ENCODE peak calls at places on chromosomes 12 and 14, in five cellular contexts. D is adrenal gland, U is cardiac muscle cell, L is BE2C, B is left ventricle myocardium inferior. J is an unnamed sample.

GRCh38 chr12:115680967-115681366 is 596.5 kb downstream of the MED13L start:
- DNase-seq in D (no peak), U (no peak), L (no peak), B (no peak), J (no peak)

GRCh38 chr12:11446372-11446771 is 51.0 kb upstream of the PRB2 start:
- DNase-seq in D (no peak), U (no peak), L (no peak), B (no peak), J (no peak)

GRCh38 chr14:81001447-81001846 is 46.0 kb downstream of the TSHR start:
- DNase-seq in D (no peak), U (no peak), L (no peak), B (no peak), J (no peak)

GRCh38 chr14:43360239-43360638 is 1146.8 kb downstream of the FSCB start:
- DNase-seq in D (no peak), U (no peak), L (no peak), B (no peak), J (no peak)

GRCh38 chr14:37585101-37585479 is 10.0 kb downstream of the FOXA1 start:
- DNase-seq in D (no peak), U (no peak), L (no peak), B (no peak), J (peak; percentile 76)

GRCh38 chr12:85627584-85627983 is 208.6 kb downstream of the RASSF9 start:
- DNase-seq in D (no peak), U (peak; percentile 56), L (no peak), B (no peak), J (no peak)

GRCh38 chr12:53221203-53222076 is 10.6 kb downstream of the RARG start:
- DNase-seq in D (peak; percentile 70), U (peak; percentile 73), L (peak; percentile 73), B (peak; percentile 81), J (peak; percentile 96)

GRCh38 chr12:34033628-34034296 is 11.5 kb downstream of the ALG10 start:
- DNase-seq in D (no peak), U (peak; percentile 46), L (no peak), B (no peak), J (no peak)

GRCh38 chr12:120234643-120235368 is 30.7 kb downstream of the PXN start:
- DNase-seq in D (peak; percentile 97), U (peak; percentile 94), L (peak; percentile 45), B (peak; percentile 86), J (peak; percentile 92)

GRCh38 chr12:81819991-81820633 is 61.0 kb upstream of the PPFIA2 start:
- DNase-seq in D (no peak), U (peak; percentile 55), L (no peak), B (no peak), J (no peak)

GRCh38 chr14:100103261-100104005 is 38.2 kb downstream of the EVL start:
- DNase-seq in D (peak; percentile 41), U (peak; percentile 82), L (no peak), B (peak; percentile 41), J (no peak)

GRCh38 chr12:114691196-114691595 is 7.2 kb upstream of the TBX3 start:
- DNase-seq in D (peak; percentile 66), U (no peak), L (no peak), B (no peak), J (peak; percentile 49)

GRCh38 chr12:114895081-114895480 is 211.1 kb upstream of the TBX3 start:
- DNase-seq in D (no peak), U (no peak), L (no peak), B (no peak), J (peak; percentile 31)

GRCh38 chr12:132178801-132179401 is 34.6 kb downstream of the NOC4L start:
- DNase-seq in D (no peak), U (no peak), L (no peak), B (no peak), J (no peak)

GRCh38 chr14:37655418-37655817 is 60.0 kb downstream of the TTC6 start:
- DNase-seq in D (no peak), U (no peak), L (no peak), B (no peak), J (no peak)

GRCh38 chr14:55180006-55180405 is 11.4 kb downstream of the DLGAP5 start:
- DNase-seq in D (no peak), U (no peak), L (no peak), B (no peak), J (no peak)

GRCh38 chr12:88579572-88579940 is 715 bp downstream of the KITLG start:
- DNase-seq in D (no peak), U (peak; percentile 54), L (peak; percentile 16), B (peak; percentile 42), J (peak; percentile 78)

DNA sequence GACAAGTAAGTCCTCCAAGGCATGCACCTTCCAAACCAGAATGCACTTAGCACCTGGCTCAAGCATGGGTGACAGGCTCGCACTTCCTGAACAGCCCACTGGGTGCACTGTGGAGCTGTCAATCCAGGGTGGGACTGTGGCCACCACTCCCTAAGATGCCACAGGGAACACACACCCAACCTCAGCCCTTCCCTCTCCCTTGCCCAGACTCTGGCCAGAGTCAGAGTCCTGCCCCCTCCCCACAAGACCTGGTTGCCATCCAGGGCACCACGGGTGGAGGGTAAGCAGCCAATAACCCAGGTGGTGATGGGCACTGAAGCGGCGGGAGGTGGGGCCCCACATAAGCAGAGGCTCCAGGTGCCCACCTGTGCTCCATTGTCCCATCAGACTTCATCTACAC is 160.6 kb downstream of the MYRFL start:
- DNase-seq in D (no peak), U (no peak), L (peak; percentile 58), B (no peak), J (peak; percentile 91)
- TF ChIP-seq CTCF in D (no peak), U (peak; percentile 18), L (peak; percentile 62), B (peak; percentile 15), J (peak; percentile 70)

GRCh38 chr12:124461851-124462623 is 105.4 kb downstream of the NCOR2 start:
- DNase-seq in D (no peak), U (no peak), L (no peak), B (no peak), J (no peak)

GRCh38 chr12:124460771-124461170 is 106.6 kb downstream of the NCOR2 start:
- DNase-seq in D (no peak), U (no peak), L (no peak), B (no peak), J (no peak)

GRCh38 chr12:124459852-124460645 is 107.4 kb downstream of the NCOR2 start:
- DNase-seq in D (no peak), U (no peak), L (no peak), B (no peak), J (no peak)

GRCh38 chr12:124458992-124459851 is 108.2 kb downstream of the NCOR2 start:
- DNase-seq in D (no peak), U (no peak), L (no peak), B (no peak), J (no peak)

DNA sequence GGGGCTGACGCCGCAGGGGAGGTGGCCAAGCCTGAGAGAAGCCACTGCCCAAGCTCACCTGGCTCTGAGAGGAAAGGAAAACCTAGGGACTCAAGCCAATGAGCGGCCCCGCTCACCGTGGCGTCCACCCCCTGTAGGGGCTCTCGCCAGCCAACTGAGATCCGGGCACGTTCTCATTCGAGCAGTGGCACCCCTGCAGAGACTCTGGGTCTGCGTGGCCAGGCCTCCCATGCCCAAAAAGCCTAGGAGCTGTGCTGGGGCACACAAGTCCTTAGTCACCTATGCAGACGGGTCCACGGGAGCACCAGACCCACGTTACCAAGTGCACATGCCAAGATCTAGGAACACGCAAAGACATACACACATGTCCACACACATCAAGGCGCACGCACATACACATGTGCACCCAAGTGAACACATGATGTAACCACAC is 106.2 kb downstream of the NCOR2 start:
- DNase-seq in D (no peak), U (no peak), L (no peak), B (no peak), J (no peak)
- H3K4me1 ChIP-seq in D (peaks cover 28% of the 10 kb centered on the region), U (no peaks in the 10 kb centered on the region), L (peaks cover 13% of the 10 kb centered on the region), B (peaks cover 47% of the 10 kb centered on the region), J (no peaks in the 10 kb centered on the region)

GRCh38 chr14:63205850-63206249 is 1.6 kb downstream of the RHOJ start:
- DNase-seq in D (no peak), U (peak; percentile 46), L (no peak), B (no peak), J (no peak)

GRCh38 chr14:63203618-63204406 is 431 bp upstream of the RHOJ start:
- DNase-seq in D (peak; percentile 60), U (peak; percentile 99), L (peak; percentile 32), B (peak; percentile 79), J (peak; percentile 87)

GRCh38 chr14:63203015-63203414 is 1.2 kb upstream of the RHOJ start:
- DNase-seq in D (no peak), U (no peak), L (no peak), B (no peak), J (no peak)

GRCh38 chr14:63205281-63205575 is 985 bp downstream of the RHOJ start:
- DNase-seq in D (no peak), U (peak; percentile 45), L (no peak), B (no peak), J (no peak)

DNA sequence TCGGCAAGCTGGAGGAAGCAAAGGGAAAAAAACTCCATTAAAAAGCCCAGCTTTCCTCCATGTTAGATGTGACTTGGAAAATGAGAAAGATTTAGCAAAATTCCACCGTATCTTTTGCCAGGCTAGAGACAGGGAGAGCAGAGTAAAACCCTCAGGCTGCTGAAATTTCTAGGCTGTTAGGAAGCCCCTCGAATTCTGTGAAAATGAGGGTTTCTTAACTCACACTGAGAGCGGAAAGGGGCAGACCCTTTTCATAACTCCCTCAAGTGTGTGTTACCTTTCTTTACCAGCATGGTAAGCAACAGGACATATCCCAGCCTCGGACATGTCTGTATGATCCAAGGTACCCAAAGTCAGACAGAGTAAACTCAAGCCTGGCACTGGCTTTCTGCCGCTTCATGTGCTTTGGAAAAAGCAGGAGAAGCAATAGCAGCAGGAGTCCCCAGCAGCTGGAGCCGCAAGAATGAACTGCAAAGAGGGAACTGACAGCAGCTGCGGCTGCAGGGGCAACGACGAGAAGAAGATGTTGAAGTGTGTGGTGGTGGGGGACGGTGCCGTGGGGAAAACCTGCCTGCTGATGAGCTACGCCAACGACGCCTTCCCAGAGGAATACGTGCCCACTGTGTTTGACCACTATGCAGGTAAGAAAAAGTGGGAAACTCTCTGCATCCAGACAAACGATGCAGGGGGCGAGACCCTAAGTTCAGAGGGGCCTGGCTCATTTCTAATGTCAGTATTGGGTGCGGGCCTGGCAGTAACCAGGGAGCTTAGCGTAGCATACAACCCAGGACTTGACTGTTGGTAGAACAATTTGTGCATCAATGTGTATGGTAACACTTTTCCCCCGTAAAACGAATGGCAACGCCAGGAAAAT is at the start of gene RHOJ:
- DNase-seq in D (no peak), U (peak; percentile 55), L (no peak), B (peak; percentile 22), J (peak; percentile 84)
- H3K4me3 ChIP-seq in D (no peak within 1 kb of the TSS), U (no peak within 1 kb of the TSS), L (peak within 1 kb of the TSS; percentile 22), B (peak within 1 kb of the TSS; percentile 67), J (peak within 1 kb of the TSS; percentile 68)

GRCh38 chr14:68851078-68851477 is 58.2 kb upstream of the ZFP36L1 start:
- DNase-seq in D (no peak), U (no peak), L (no peak), B (no peak), J (no peak)

GRCh38 chr14:68846466-68846865 is 53.6 kb upstream of the ZFP36L1 start:
- DNase-seq in D (no peak), U (no peak), L (no peak), B (no peak), J (no peak)

GRCh38 chr14:68849416-68849815 is 56.5 kb upstream of the ZFP36L1 start:
- DNase-seq in D (no peak), U (no peak), L (no peak), B (no peak), J (peak; percentile 25)

GRCh38 chr14:68844210-68844545 is 51.3 kb upstream of the ZFP36L1 start:
- DNase-seq in D (no peak), U (no peak), L (no peak), B (no peak), J (no peak)

DNA sequence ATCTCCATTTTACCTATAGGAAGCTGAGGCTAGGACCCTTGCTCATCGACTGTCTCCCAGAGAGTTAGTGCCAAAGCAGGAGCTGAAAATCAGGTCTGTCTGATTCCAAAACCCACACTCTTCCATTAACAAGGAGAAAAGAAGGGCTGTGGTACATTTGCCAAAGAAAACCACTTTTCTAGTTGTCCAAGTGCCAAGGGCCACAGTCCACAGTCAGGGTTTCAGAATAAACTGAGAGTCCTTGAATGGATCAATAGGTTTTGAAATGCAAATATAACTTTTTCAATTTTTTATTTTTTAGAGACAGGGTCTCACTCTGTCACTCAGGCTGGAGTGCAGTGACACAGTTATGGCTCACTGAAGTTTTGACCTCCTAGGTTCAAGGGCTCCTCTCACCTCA is 55.4 kb upstream of the ZFP36L1 start:
- DNase-seq in D (no peak), U (no peak), L (no peak), B (no peak), J (no peak)
- TF ChIP-seq CTCF in D (no peak), U (no peak), L (no peak), B (no peak), J (no peak)